ENCODE peak calls at places on chromosomes 13 and 19, in eight cellular contexts. One of them, this sample, is unnamed.
A peak's percentile ranks its signal among the peaks of the same experiment; 100 is the strongest.

GRCh38 chr19:13872339-13872694 is 4.6 kb upstream of the NANOS3 start:
- DNase-seq in nephron progenitor cell: no peak
- DNase-seq in G401: no peak
- DNase-seq in GM10248: no peak
- DNase-seq in T-cell: no peak
- DNase-seq in ELF-1: no peak
- DNase-seq in HFFc6: no peak
- DNase-seq in NCI-H1092: no peak
- DNase-seq in this sample: no peak

GRCh38 chr13:41554626-41555386 is 97.5 kb downstream of the RGCC start:
- DNase-seq in nephron progenitor cell: no peak
- DNase-seq in G401: no peak
- DNase-seq in GM10248: peak; percentile 74
- DNase-seq in T-cell: no peak
- DNase-seq in ELF-1: no peak
- DNase-seq in HFFc6: no peak
- DNase-seq in NCI-H1092: no peak
- DNase-seq in this sample: peak; percentile 72

GRCh38 chr19:15286688-15287355 is 45.5 kb downstream of the BRD4 start:
- DNase-seq in nephron progenitor cell: no peak
- DNase-seq in G401: no peak
- DNase-seq in GM10248: no peak
- DNase-seq in T-cell: no peak
- DNase-seq in ELF-1: no peak
- DNase-seq in HFFc6: no peak
- DNase-seq in NCI-H1092: no peak
- DNase-seq in this sample: no peak

GRCh38 chr13:40974460-40975407 is 44.4 kb downstream of the ELF1 start:
- DNase-seq in nephron progenitor cell: peak; percentile 6
- DNase-seq in G401: no peak
- DNase-seq in GM10248: no peak
- DNase-seq in T-cell: peak; percentile 57
- DNase-seq in ELF-1: peak; percentile 43
- DNase-seq in HFFc6: peak; percentile 44
- DNase-seq in NCI-H1092: no peak
- DNase-seq in this sample: no peak

GRCh38 chr19:49847731-49848696 is 2.9 kb upstream of the PTOV1 start:
- DNase-seq in nephron progenitor cell: no peak
- DNase-seq in G401: no peak
- DNase-seq in GM10248: no peak
- DNase-seq in T-cell: no peak
- DNase-seq in ELF-1: no peak
- DNase-seq in HFFc6: peak; percentile 90
- DNase-seq in NCI-H1092: no peak
- DNase-seq in this sample: no peak

GRCh38 chr19:14480695-14481069 is 5.5 kb upstream of the PTGER1 start:
- DNase-seq in nephron progenitor cell: no peak
- DNase-seq in G401: no peak
- DNase-seq in GM10248: no peak
- DNase-seq in T-cell: no peak
- DNase-seq in ELF-1: no peak
- DNase-seq in HFFc6: no peak
- DNase-seq in NCI-H1092: no peak
- DNase-seq in this sample: peak; percentile 39

GRCh38 chr19:19531951-19532805 is 3.5 kb downstream of the YJEFN3 start:
- DNase-seq in nephron progenitor cell: peak; percentile 90
- DNase-seq in G401: peak; percentile 75
- DNase-seq in GM10248: peak; percentile 86
- DNase-seq in T-cell: peak; percentile 85
- DNase-seq in ELF-1: peak; percentile 88
- DNase-seq in HFFc6: peak; percentile 49
- DNase-seq in NCI-H1092: peak; percentile 30
- DNase-seq in this sample: peak; percentile 86

GRCh38 chr19:48635966-48636858 is 967 bp downstream of the DBP start:
- DNase-seq in nephron progenitor cell: no peak
- DNase-seq in G401: peak; percentile 51
- DNase-seq in GM10248: no peak
- DNase-seq in T-cell: peak; percentile 33
- DNase-seq in ELF-1: no peak
- DNase-seq in HFFc6: no peak
- DNase-seq in NCI-H1092: peak; percentile 12
- DNase-seq in this sample: no peak

GRCh38 chr13:109790071-109790470 is 3.7 kb upstream of the IRS2 start:
- DNase-seq in nephron progenitor cell: no peak
- DNase-seq in G401: no peak
- DNase-seq in GM10248: no peak
- DNase-seq in T-cell: no peak
- DNase-seq in ELF-1: no peak
- DNase-seq in HFFc6: no peak
- DNase-seq in NCI-H1092: no peak
- DNase-seq in this sample: no peak

GRCh38 chr19:16367269-16367683 is 42.6 kb downstream of the KLF2 start:
- DNase-seq in nephron progenitor cell: no peak
- DNase-seq in G401: no peak
- DNase-seq in GM10248: peak; percentile 66
- DNase-seq in T-cell: peak; percentile 68
- DNase-seq in ELF-1: no peak
- DNase-seq in HFFc6: no peak
- DNase-seq in NCI-H1092: no peak
- DNase-seq in this sample: peak; percentile 64

GRCh38 chr19:29831686-29832085 is 19.9 kb downstream of the CCNE1 start:
- DNase-seq in nephron progenitor cell: no peak
- DNase-seq in G401: no peak
- DNase-seq in GM10248: no peak
- DNase-seq in T-cell: no peak
- DNase-seq in ELF-1: no peak
- DNase-seq in HFFc6: no peak
- DNase-seq in NCI-H1092: no peak
- DNase-seq in this sample: no peak

GRCh38 chr19:8340341-8341096 is 2.5 kb downstream of the KANK3 start:
- DNase-seq in nephron progenitor cell: peak; percentile 48
- DNase-seq in G401: no peak
- DNase-seq in GM10248: peak; percentile 16
- DNase-seq in T-cell: no peak
- DNase-seq in ELF-1: peak; percentile 65
- DNase-seq in HFFc6: no peak
- DNase-seq in NCI-H1092: no peak
- DNase-seq in this sample: peak; percentile 25

GRCh38 chr19:19740755-19741154 is 7.8 kb upstream of the ZNF14 start:
- DNase-seq in nephron progenitor cell: no peak
- DNase-seq in G401: no peak
- DNase-seq in GM10248: peak; percentile 12
- DNase-seq in T-cell: no peak
- DNase-seq in ELF-1: no peak
- DNase-seq in HFFc6: no peak
- DNase-seq in NCI-H1092: no peak
- DNase-seq in this sample: peak; percentile 17

GRCh38 chr13:50129065-50129922 is 114.0 kb downstream of the KCNRG start:
- DNase-seq in nephron progenitor cell: peak; percentile 44
- DNase-seq in G401: no peak
- DNase-seq in GM10248: no peak
- DNase-seq in T-cell: no peak
- DNase-seq in ELF-1: peak; percentile 41
- DNase-seq in HFFc6: no peak
- DNase-seq in NCI-H1092: no peak
- DNase-seq in this sample: peak; percentile 55

GRCh38 chr13:48653074-48654054 is at the start of gene CYSLTR2:
- DNase-seq in nephron progenitor cell: no peak
- DNase-seq in G401: no peak
- DNase-seq in GM10248: no peak
- DNase-seq in T-cell: peak; percentile 45
- DNase-seq in ELF-1: no peak
- DNase-seq in HFFc6: peak; percentile 49
- DNase-seq in NCI-H1092: no peak
- DNase-seq in this sample: peak; percentile 14

GRCh38 chr13:84607614-84608013 is 725.3 kb upstream of the SLITRK1 start:
- DNase-seq in nephron progenitor cell: no peak
- DNase-seq in G401: peak; percentile 24
- DNase-seq in GM10248: no peak
- DNase-seq in T-cell: no peak
- DNase-seq in ELF-1: no peak
- DNase-seq in HFFc6: peak; percentile 77
- DNase-seq in NCI-H1092: no peak
- DNase-seq in this sample: no peak

GRCh38 chr19:35236638-35237400 is 8.3 kb upstream of the FAM187B start:
- DNase-seq in nephron progenitor cell: no peak
- DNase-seq in G401: no peak
- DNase-seq in GM10248: no peak
- DNase-seq in T-cell: no peak
- DNase-seq in ELF-1: peak; percentile 45
- DNase-seq in HFFc6: no peak
- DNase-seq in NCI-H1092: no peak
- DNase-seq in this sample: no peak

GRCh38 chr19:11420894-11421606 is 1.9 kb upstream of the RGL3 start:
- DNase-seq in nephron progenitor cell: peak; percentile 58
- DNase-seq in G401: no peak
- DNase-seq in GM10248: no peak
- DNase-seq in T-cell: no peak
- DNase-seq in ELF-1: peak; percentile 27
- DNase-seq in HFFc6: no peak
- DNase-seq in NCI-H1092: no peak
- DNase-seq in this sample: peak; percentile 62

GRCh38 chr19:51147663-51148062 is 5.6 kb downstream of the SIGLEC7 start:
- DNase-seq in nephron progenitor cell: no peak
- DNase-seq in G401: no peak
- DNase-seq in GM10248: no peak
- DNase-seq in T-cell: no peak
- DNase-seq in ELF-1: no peak
- DNase-seq in HFFc6: no peak
- DNase-seq in NCI-H1092: no peak
- DNase-seq in this sample: no peak

This sample was measured in GM13976.